ENCODE peak calls at places on chromosome 10, in eight cellular contexts. W is suprapubic skin; J is CD8-positive, alpha-beta T cell; R is right cardiac atrium; Q is body of pancreas; M is A549; Z is GM23248; L is CD4-positive, CD25-positive, alpha-beta regulatory T cell. B is an unnamed sample.
A peak's percentile ranks its signal among the peaks of the same experiment; 100 is the strongest.

GRCh38 chr10:6114758-6115410 is 26.1 kb downstream of the RBM17 start:
- DNase-seq in M (peak; percentile 46), Q (peak; percentile 29), L (no peak), W (no peak), J (no peak), R (peak; percentile 64), Z (peak; percentile 87), B (no peak)

GRCh38 chr10:44567471-44567870 is 182.6 kb upstream of the CXCL12 start:
- DNase-seq in Z (peak; percentile 63), J (no peak), R (no peak), W (no peak), M (no peak), Q (no peak), L (no peak), B (no peak)

GRCh38 chr10:122164028-122164601 is 107.0 kb upstream of the BTBD16 start:
- DNase-seq in M (no peak), Z (no peak), L (no peak), Q (no peak), W (no peak), J (no peak), R (no peak), B (no peak)

GRCh38 chr10:72173635-72174296 is 42.0 kb upstream of the ANAPC16 start:
- DNase-seq in Q (no peak), R (no peak), W (no peak), L (no peak), J (no peak), Z (peak; percentile 4), M (peak; percentile 89), B (peak; percentile 84)

GRCh38 chr10:132301371-132302330 is 6.1 kb downstream of the STK32C start:
- DNase-seq in W (peak; percentile 72), Z (no peak), M (no peak), L (no peak), J (no peak), Q (no peak), R (no peak), B (no peak)

GRCh38 chr10:84924131-84924530 is 595.7 kb downstream of the CCSER2 start:
- DNase-seq in Z (no peak), W (no peak), R (no peak), L (no peak), J (no peak), M (no peak), Q (no peak), B (no peak)

GRCh38 chr10:117662126-117662525 is 119.6 kb downstream of the EMX2 start:
- DNase-seq in W (no peak), J (no peak), M (no peak), Z (peak; percentile 83), L (no peak), Q (no peak), R (no peak), B (no peak)

GRCh38 chr10:12320892-12321291 is 28.5 kb upstream of the CAMK1D start:
- DNase-seq in J (no peak), M (no peak), W (no peak), Q (no peak), Z (no peak), L (no peak), R (no peak), B (no peak)

GRCh38 chr10:114320249-114321116 is 81.4 kb downstream of the VWA2 start:
- DNase-seq in R (no peak), W (no peak), Q (no peak), Z (no peak), L (no peak), M (peak; percentile 85), J (no peak), B (no peak)

GRCh38 chr10:132524443-132525285 is 12.9 kb upstream of the INPP5A start:
- DNase-seq in W (no peak), R (peak; percentile 27), J (no peak), M (no peak), Z (no peak), Q (peak; percentile 8), L (no peak), B (no peak)

GRCh38 chr10:49106451-49106850 is 8.9 kb downstream of the VSTM4 start:
- DNase-seq in R (peak; percentile 84), J (no peak), W (no peak), Z (peak; percentile 58), Q (peak; percentile 26), L (no peak), M (no peak), B (no peak)

GRCh38 chr10:52146766-52147165 is 167.3 kb upstream of the DKK1 start:
- DNase-seq in Q (no peak), Z (peak; percentile 76), L (no peak), M (peak; percentile 4), W (no peak), J (no peak), R (no peak), B (no peak)

GRCh38 chr10:79142064-79142491 is 73.3 kb downstream of the ZMIZ1 start:
- DNase-seq in J (no peak), L (no peak), Z (peak; percentile 91), Q (no peak), W (no peak), M (no peak), R (no peak), B (no peak)

GRCh38 chr10:15690031-15690430 is 29.7 kb downstream of the ITGA8 start:
- DNase-seq in J (no peak), Z (no peak), Q (no peak), L (no peak), M (no peak), W (no peak), R (no peak), B (no peak)

GRCh38 chr10:92758594-92758993 is 68.8 kb downstream of the HHEX start:
- DNase-seq in R (no peak), L (no peak), W (no peak), Z (no peak), J (no peak), Q (no peak), M (no peak), B (no peak)
- H3K27ac ChIP-seq in R (no peak overlapping the region), L (no peak overlapping the region), W (no peak overlapping the region), Z (no peak overlapping the region), J (no peak overlapping the region), Q (no peak overlapping the region), M (no peak overlapping the region), B (no peak overlapping the region)

GRCh38 chr10:66292922-66293321 is 632.9 kb upstream of the LRRTM3 start:
- DNase-seq in Z (no peak), W (no peak), J (no peak), R (no peak), Q (no peak), M (no peak), L (no peak), B (no peak)

GRCh38 chr10:66294538-66294937 is 631.3 kb upstream of the LRRTM3 start:
- DNase-seq in R (no peak), W (no peak), Z (no peak), Q (no peak), J (no peak), M (no peak), L (no peak), B (no peak)

GRCh38 chr10:66291133-66291532 is 634.7 kb upstream of the LRRTM3 start:
- DNase-seq in R (no peak), Z (no peak), M (no peak), J (no peak), W (no peak), L (no peak), Q (no peak), B (no peak)

GRCh38 chr10:66292456-66292855 is 633.4 kb upstream of the LRRTM3 start:
- DNase-seq in Z (no peak), R (no peak), M (no peak), J (no peak), W (no peak), Q (no peak), L (no peak), B (no peak)

GRCh38 chr10:66295602-66296001 is 630.2 kb upstream of the LRRTM3 start:
- DNase-seq in R (no peak), L (no peak), M (no peak), Q (no peak), W (no peak), J (no peak), Z (no peak), B (no peak)
- H3K27ac ChIP-seq in R (no peak overlapping the region), L (no peak overlapping the region), M (no peak overlapping the region), Q (no peak overlapping the region), W (no peak overlapping the region), J (no peak overlapping the region), Z (no peak overlapping the region), B (no peak overlapping the region)

GRCh38 chr10:70652761-70653657 is 19.3 kb upstream of the ADAMTS14 start:
- DNase-seq in Z (peak; percentile 99), M (no peak), L (no peak), R (peak; percentile 79), Q (no peak), J (no peak), W (peak; percentile 54), B (no peak)
- H3K27ac ChIP-seq in Z (peak overlapping the region; percentile 86), M (no peak overlapping the region), L (no peak overlapping the region), R (peak overlapping the region; percentile 33), Q (no peak overlapping the region), J (no peak overlapping the region), W (no peak overlapping the region), B (no peak overlapping the region)

DNA sequence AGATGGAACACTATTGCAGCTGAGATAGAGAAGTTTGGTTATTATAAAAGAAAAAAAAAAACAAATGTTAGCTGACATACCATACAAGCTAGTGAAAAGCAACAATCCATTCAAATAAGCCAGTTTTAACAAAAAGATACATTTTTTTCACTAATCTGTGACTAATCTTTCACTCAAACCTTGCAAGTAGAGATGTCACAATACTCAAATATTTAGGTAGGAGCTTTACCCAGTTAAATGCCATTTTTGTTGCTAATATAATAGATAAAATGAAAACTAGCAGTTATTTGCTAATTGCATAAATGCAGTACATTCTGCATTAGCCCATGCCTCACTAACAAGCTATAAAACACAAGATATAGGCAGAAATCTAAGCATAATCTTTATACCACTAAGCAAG is 123.6 kb downstream of the BTAF1 start:
- DNase-seq in R (no peak), Z (peak; percentile 20), W (no peak), L (no peak), J (no peak), Q (no peak), M (no peak), B (no peak)
- H3K27ac ChIP-seq in R (no peak overlapping the region), Z (no peak overlapping the region), W (no peak overlapping the region), L (no peak overlapping the region), J (no peak overlapping the region), Q (no peak overlapping the region), M (no peak overlapping the region), B (no peak overlapping the region)

DNA sequence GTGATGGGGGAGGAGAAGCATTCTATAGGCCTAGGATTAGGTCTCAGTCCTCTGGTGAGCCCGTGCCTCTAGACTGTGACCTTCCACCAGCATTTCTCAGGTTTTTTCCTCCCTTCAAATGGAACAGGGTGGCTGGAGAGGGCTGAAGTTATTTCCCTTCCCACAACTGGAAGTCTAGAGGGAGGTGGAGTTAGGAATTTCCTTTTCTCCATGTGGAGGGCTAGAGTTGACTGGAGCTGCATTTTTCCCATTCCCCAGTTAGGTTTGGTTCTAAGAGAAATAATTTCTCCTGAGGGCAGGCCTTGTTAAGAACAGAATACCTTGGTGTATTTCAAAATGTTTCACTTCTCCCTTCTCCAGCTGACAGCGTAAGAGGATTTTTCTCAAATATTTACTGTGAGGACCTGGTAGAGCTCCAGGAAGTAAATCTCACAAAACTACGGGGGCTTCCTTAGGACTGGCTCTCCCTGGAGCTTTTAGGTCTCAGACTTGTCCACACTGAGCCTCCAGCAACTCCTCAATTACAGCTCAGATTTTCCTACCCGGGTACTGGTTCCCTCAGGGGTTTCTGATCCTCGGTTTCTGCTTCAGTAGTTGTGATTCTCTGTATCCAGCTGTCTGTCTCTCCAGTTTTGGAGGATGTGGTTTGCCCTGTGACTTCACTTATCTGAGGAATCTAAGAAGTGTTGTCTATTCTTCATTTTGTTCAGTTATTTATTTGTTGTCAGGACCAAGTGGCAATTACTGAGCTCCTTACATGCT is 6.0 kb upstream of the REEP3 start:
- DNase-seq in Z (peak; percentile 50), Q (no peak), R (no peak), J (no peak), W (no peak), M (peak; percentile 53), L (no peak), B (peak; percentile 43)
- H3K27ac ChIP-seq in Z (peak overlapping the region; percentile 51), Q (no peak overlapping the region), R (peak overlapping the region; percentile 75), J (no peak overlapping the region), W (peak overlapping the region; percentile 36), M (peak overlapping the region; percentile 75), L (no peak overlapping the region), B (peak overlapping the region; percentile 39)

B was measured in A673.